ENCODE peak calls at places on chromosome 21, in four cellular contexts. P, L, G and Y are unnamed samples.

GRCh38 chr21:40425981-40426380 is 421.0 kb downstream of the DSCAM start:
- DNase-seq in P (no peak), L (no peak), G (no peak), Y (no peak)

GRCh38 chr21:31706562-31706961 is 25.4 kb downstream of the SCAF4 start:
- DNase-seq in P (no peak), L (no peak), G (no peak), Y (no peak)

GRCh38 chr21:33490991-33491372 is 534 bp downstream of the DNAJC28 start:
- DNase-seq in P (no peak), L (no peak), G (no peak), Y (peak)

GRCh38 chr21:46388206-46388880 is 64.4 kb downstream of the PCNT start:
- DNase-seq in P (no peak), L (no peak), G (no peak), Y (no peak)

GRCh38 chr21:45308211-45309068 is 20.7 kb upstream of the POFUT2 start:
- DNase-seq in P (no peak), L (peak), G (no peak), Y (no peak)

GRCh38 chr21:32771134-32771523 is 426 bp downstream of the PAXBP1 start:
- DNase-seq in P (peak), L (no peak), G (peak), Y (no peak)

GRCh38 chr21:32946654-32947053 is 79.1 kb upstream of the OLIG2 start:
- DNase-seq in P (no peak), L (no peak), G (no peak), Y (no peak)

GRCh38 chr21:43364851-43365424 is 62.0 kb downstream of the SIK1 start:
- DNase-seq in P (no peak), L (no peak), G (no peak), Y (no peak)

GRCh38 chr21:35204850-35205564 is 155.9 kb upstream of the RUNX1 start:
- DNase-seq in P (no peak), L (no peak), G (no peak), Y (no peak)

GRCh38 chr21:38936237-38936636 is 130.5 kb downstream of the ETS2 start:
- DNase-seq in P (no peak), L (no peak), G (no peak), Y (no peak)

GRCh38 chr21:30057108-30057507 is 109.5 kb downstream of the CLDN17 start:
- DNase-seq in P (no peak), L (no peak), G (no peak), Y (no peak)

GRCh38 chr21:36504067-36505058 is 24.4 kb upstream of the CLDN14 start:
- DNase-seq in P (peak), L (no peak), G (no peak), Y (peak)

GRCh38 chr21:28294046-28294445 is 698.6 kb downstream of the LTN1 start:
- DNase-seq in P (no peak), L (no peak), G (no peak), Y (no peak)

GRCh38 chr21:25934771-25935224 is 200.0 kb downstream of the GABPA start:
- DNase-seq in P (peak), L (peak), G (no peak), Y (no peak)

GRCh38 chr21:34558166-34558565 is 46.2 kb upstream of the KCNE1 start:
- DNase-seq in P (no peak), L (no peak), G (no peak), Y (no peak)

GRCh38 chr21:46604329-46604974 is 430 bp downstream of the S100B start:
- DNase-seq in P (no peak), L (no peak), G (no peak), Y (no peak)

GRCh38 chr21:40575983-40576382 is 271.0 kb downstream of the DSCAM start:
- DNase-seq in P (no peak), L (no peak), G (no peak), Y (no peak)

GRCh38 chr21:45102391-45102932 is 28.1 kb downstream of the ADARB1 start:
- DNase-seq in P (peak), L (no peak), G (no peak), Y (peak)

GRCh38 chr21:33412832-33413519 is 9.8 kb downstream of the IFNGR2 start:
- DNase-seq in P (no peak), L (no peak), G (peak), Y (no peak)

GRCh38 chr21:36533468-36533848 is 53.5 kb upstream of the CLDN14 start:
- DNase-seq in P (no peak), L (no peak), G (no peak), Y (no peak)

GRCh38 chr21:41641821-41642368 is 125.0 kb downstream of the RIPK4 start:
- DNase-seq in P (peak), L (peak), G (no peak), Y (no peak)

GRCh38 chr21:45607021-45607921 is 36.3 kb upstream of the PCBP3 start:
- DNase-seq in P (peak), L (no peak), G (peak), Y (no peak)

GRCh38 chr21:46022551-46023107 is 41.1 kb downstream of the COL6A1 start:
- DNase-seq in P (no peak), L (no peak), G (peak), Y (no peak)

GRCh38 chr21:43754948-43755781 is 20.9 kb downstream of the CSTB start:
- DNase-seq in P (no peak), L (no peak), G (no peak), Y (no peak)

GRCh38 chr21:42845296-42845965 is 33.9 kb downstream of the WDR4 start:
- DNase-seq in P (no peak), L (no peak), G (peak), Y (no peak)

GRCh38 chr21:43859747-43860214 is 5.2 kb upstream of the AGPAT3 start:
- DNase-seq in P (no peak), L (no peak), G (no peak), Y (no peak)

GRCh38 chr21:32423320-32423719 is 10.8 kb downstream of the EVA1C start:
- DNase-seq in P (no peak), L (peak), G (no peak), Y (no peak)

GRCh38 chr21:14762734-14763694 is 216.9 kb upstream of the SAMSN1 start:
- DNase-seq in P (no peak), L (no peak), G (no peak), Y (no peak)